ENCODE peak calls at places on chromosomes 1 and 21, in six cellular contexts. D is Kasumi-1; F is effector CD8-positive, alpha-beta T cell; S is occipital lobe; P is epithelial cell of esophagus; E is HL-60. A is an unnamed sample.

GRCh38 chr1:210001751-210002150 is 63.7 kb downstream of the SYT14 start:
- DNase-seq in D (no peak), F (no peak), S (no peak), P (no peak), E (no peak), A (no peak)

GRCh38 chr21:37273440-37273839 is 6.3 kb upstream of the VPS26C start:
- DNase-seq in D (no peak), F (no peak), S (no peak), P (no peak), E (no peak), A (no peak)

GRCh38 chr21:26070822-26071425 is 99.6 kb downstream of the APP start:
- DNase-seq in D (no peak), F (no peak), S (no peak), P (peak), E (no peak), A (no peak)

GRCh38 chr1:216502528-216503162 is 79.4 kb upstream of the USH2A start:
- DNase-seq in D (no peak), F (no peak), S (no peak), P (no peak), E (no peak), A (no peak)

GRCh38 chr1:244801246-244801645 is 34.2 kb upstream of the COX20 start:
- DNase-seq in D (peak), F (peak), S (no peak), P (peak), E (peak), A (no peak)

GRCh38 chr21:42537106-42537742 is 23.6 kb downstream of the SLC37A1 start:
- DNase-seq in D (peak), F (no peak), S (no peak), P (peak), E (peak), A (no peak)

GRCh38 chr1:236627717-236628116 is 23.4 kb upstream of the HEATR1 start:
- DNase-seq in D (no peak), F (no peak), S (no peak), P (no peak), E (no peak), A (no peak)

GRCh38 chr1:115275216-115275615 is 62.8 kb downstream of the NGF start:
- DNase-seq in D (peak), F (no peak), S (no peak), P (peak), E (peak), A (no peak)

GRCh38 chr1:2416403-2416802 is 4.0 kb upstream of the PEX10 start:
- DNase-seq in D (no peak), F (peak), S (no peak), P (peak), E (no peak), A (no peak)

GRCh38 chr1:240350910-240351331 is 259.2 kb downstream of the FMN2 start:
- DNase-seq in D (no peak), F (no peak), S (no peak), P (peak), E (no peak), A (peak)

GRCh38 chr1:29121951-29122661 is 1.6 kb downstream of the TMEM200B start:
- DNase-seq in D (no peak), F (no peak), S (no peak), P (no peak), E (no peak), A (no peak)

GRCh38 chr1:39270368-39270767 is 65.9 kb downstream of the MACF1 start:
- DNase-seq in D (no peak), F (no peak), S (no peak), P (no peak), E (no peak), A (no peak)

A was measured in foreskin keratinocyte.